ENCODE peak calls at places on chromosomes 1 and 21, in ten cellular contexts. One of them, this sample, is unnamed.
A peak's percentile ranks its signal among the peaks of the same experiment; 100 is the strongest.

GRCh38 chr1:38029725-38030511 is 16.7 kb downstream of the POU3F1 start:
- DNase-seq in stimulated activated CD8-positive, alpha-beta memory T cell treated with anti-CD3 and anti-CD28 coated beads, Interleukin-15, amount 100 ng/mL, for 24 hours: no peak
- DNase-seq in NCI-H2107: no peak
- DNase-seq in tibial artery: no peak
- DNase-seq in EH: peak; percentile 75
- DNase-seq in KBM-7: peak; percentile 51
- DNase-seq in WTC11: no peak
- DNase-seq in pulmonary artery endothelial cell: no peak
- DNase-seq in CD8-positive, alpha-beta T cell: no peak
- DNase-seq in spleen: no peak
- DNase-seq in this sample: no peak

GRCh38 chr1:7695181-7696117 is 75.6 kb upstream of the VAMP3 start:
- DNase-seq in NCI-H2107: no peak
- DNase-seq in WTC11: no peak
- DNase-seq in CD8-positive, alpha-beta T cell: no peak
- DNase-seq in KBM-7: no peak
- DNase-seq in pulmonary artery endothelial cell: no peak
- DNase-seq in stimulated activated CD8-positive, alpha-beta memory T cell treated with anti-CD3 and anti-CD28 coated beads, Interleukin-15, amount 100 ng/mL, for 24 hours: no peak
- DNase-seq in EH: no peak
- DNase-seq in tibial artery: no peak
- DNase-seq in spleen: peak; percentile 32
- DNase-seq in this sample: no peak

GRCh38 chr1:153616144-153616884 is at the start of gene S100A14:
- DNase-seq in CD8-positive, alpha-beta T cell: no peak
- DNase-seq in tibial artery: no peak
- DNase-seq in EH: no peak
- DNase-seq in stimulated activated CD8-positive, alpha-beta memory T cell treated with anti-CD3 and anti-CD28 coated beads, Interleukin-15, amount 100 ng/mL, for 24 hours: no peak
- DNase-seq in pulmonary artery endothelial cell: no peak
- DNase-seq in KBM-7: no peak
- DNase-seq in WTC11: no peak
- DNase-seq in spleen: peak; percentile 70
- DNase-seq in NCI-H2107: no peak
- DNase-seq in this sample: no peak

GRCh38 chr1:114691061-114691460 is 4.3 kb downstream of the AMPD1 start:
- DNase-seq in pulmonary artery endothelial cell: no peak
- DNase-seq in stimulated activated CD8-positive, alpha-beta memory T cell treated with anti-CD3 and anti-CD28 coated beads, Interleukin-15, amount 100 ng/mL, for 24 hours: no peak
- DNase-seq in KBM-7: no peak
- DNase-seq in WTC11: no peak
- DNase-seq in tibial artery: no peak
- DNase-seq in EH: no peak
- DNase-seq in NCI-H2107: no peak
- DNase-seq in spleen: no peak
- DNase-seq in CD8-positive, alpha-beta T cell: no peak
- DNase-seq in this sample: no peak

GRCh38 chr1:26434161-26434752 is 2.1 kb downstream of the DHDDS start:
- DNase-seq in tibial artery: no peak
- DNase-seq in WTC11: no peak
- DNase-seq in CD8-positive, alpha-beta T cell: no peak
- DNase-seq in KBM-7: peak; percentile 27
- DNase-seq in EH: no peak
- DNase-seq in stimulated activated CD8-positive, alpha-beta memory T cell treated with anti-CD3 and anti-CD28 coated beads, Interleukin-15, amount 100 ng/mL, for 24 hours: no peak
- DNase-seq in pulmonary artery endothelial cell: no peak
- DNase-seq in spleen: no peak
- DNase-seq in NCI-H2107: no peak
- DNase-seq in this sample: no peak

GRCh38 chr1:171985639-171986038 is 144.3 kb downstream of the DNM3 start:
- DNase-seq in CD8-positive, alpha-beta T cell: no peak
- DNase-seq in KBM-7: no peak
- DNase-seq in WTC11: no peak
- DNase-seq in EH: peak; percentile 23
- DNase-seq in pulmonary artery endothelial cell: no peak
- DNase-seq in NCI-H2107: no peak
- DNase-seq in stimulated activated CD8-positive, alpha-beta memory T cell treated with anti-CD3 and anti-CD28 coated beads, Interleukin-15, amount 100 ng/mL, for 24 hours: no peak
- DNase-seq in tibial artery: no peak
- DNase-seq in spleen: no peak
- DNase-seq in this sample: no peak

GRCh38 chr21:41168391-41169257 is 664 bp downstream of the BACE2 start:
- DNase-seq in spleen: peak; percentile 80
- DNase-seq in KBM-7: no peak
- DNase-seq in WTC11: peak; percentile 43
- DNase-seq in CD8-positive, alpha-beta T cell: no peak
- DNase-seq in EH: peak; percentile 58
- DNase-seq in NCI-H2107: no peak
- DNase-seq in tibial artery: peak; percentile 84
- DNase-seq in stimulated activated CD8-positive, alpha-beta memory T cell treated with anti-CD3 and anti-CD28 coated beads, Interleukin-15, amount 100 ng/mL, for 24 hours: no peak
- DNase-seq in pulmonary artery endothelial cell: no peak
- DNase-seq in this sample: no peak

GRCh38 chr21:46317710-46318463 is 5.8 kb downstream of the C21orf58 start:
- DNase-seq in CD8-positive, alpha-beta T cell: no peak
- DNase-seq in tibial artery: no peak
- DNase-seq in pulmonary artery endothelial cell: no peak
- DNase-seq in NCI-H2107: peak; percentile 81
- DNase-seq in stimulated activated CD8-positive, alpha-beta memory T cell treated with anti-CD3 and anti-CD28 coated beads, Interleukin-15, amount 100 ng/mL, for 24 hours: no peak
- DNase-seq in WTC11: no peak
- DNase-seq in spleen: no peak
- DNase-seq in KBM-7: no peak
- DNase-seq in EH: no peak
- DNase-seq in this sample: peak; percentile 29

GRCh38 chr1:40607921-40608320 is 57.6 kb downstream of the RIMS3 start:
- DNase-seq in CD8-positive, alpha-beta T cell: no peak
- DNase-seq in EH: no peak
- DNase-seq in NCI-H2107: no peak
- DNase-seq in WTC11: no peak
- DNase-seq in KBM-7: no peak
- DNase-seq in pulmonary artery endothelial cell: no peak
- DNase-seq in stimulated activated CD8-positive, alpha-beta memory T cell treated with anti-CD3 and anti-CD28 coated beads, Interleukin-15, amount 100 ng/mL, for 24 hours: no peak
- DNase-seq in spleen: no peak
- DNase-seq in tibial artery: no peak
- DNase-seq in this sample: no peak

GRCh38 chr1:16968372-16968771 is 12.0 kb downstream of the MFAP2 start:
- DNase-seq in WTC11: no peak
- DNase-seq in stimulated activated CD8-positive, alpha-beta memory T cell treated with anti-CD3 and anti-CD28 coated beads, Interleukin-15, amount 100 ng/mL, for 24 hours: no peak
- DNase-seq in CD8-positive, alpha-beta T cell: no peak
- DNase-seq in spleen: no peak
- DNase-seq in KBM-7: no peak
- DNase-seq in pulmonary artery endothelial cell: no peak
- DNase-seq in NCI-H2107: no peak
- DNase-seq in EH: no peak
- DNase-seq in tibial artery: no peak
- DNase-seq in this sample: no peak

GRCh38 chr1:232764458-232765231 is 40.6 kb upstream of the MAP10 start:
- DNase-seq in NCI-H2107: no peak
- DNase-seq in EH: no peak
- DNase-seq in tibial artery: no peak
- DNase-seq in stimulated activated CD8-positive, alpha-beta memory T cell treated with anti-CD3 and anti-CD28 coated beads, Interleukin-15, amount 100 ng/mL, for 24 hours: no peak
- DNase-seq in spleen: no peak
- DNase-seq in KBM-7: no peak
- DNase-seq in pulmonary artery endothelial cell: no peak
- DNase-seq in CD8-positive, alpha-beta T cell: no peak
- DNase-seq in WTC11: no peak
- DNase-seq in this sample: no peak

GRCh38 chr1:241114699-241115233 is 242.2 kb downstream of the RGS7 start:
- DNase-seq in pulmonary artery endothelial cell: no peak
- DNase-seq in WTC11: no peak
- DNase-seq in EH: peak; percentile 52
- DNase-seq in spleen: no peak
- DNase-seq in NCI-H2107: no peak
- DNase-seq in KBM-7: no peak
- DNase-seq in stimulated activated CD8-positive, alpha-beta memory T cell treated with anti-CD3 and anti-CD28 coated beads, Interleukin-15, amount 100 ng/mL, for 24 hours: no peak
- DNase-seq in CD8-positive, alpha-beta T cell: no peak
- DNase-seq in tibial artery: no peak
- DNase-seq in this sample: no peak

GRCh38 chr1:44632511-44633072 is 41.7 kb downstream of the TMEM53 start:
- DNase-seq in tibial artery: no peak
- DNase-seq in CD8-positive, alpha-beta T cell: no peak
- DNase-seq in WTC11: no peak
- DNase-seq in KBM-7: peak; percentile 56
- DNase-seq in NCI-H2107: no peak
- DNase-seq in EH: peak; percentile 38
- DNase-seq in pulmonary artery endothelial cell: no peak
- DNase-seq in spleen: no peak
- DNase-seq in stimulated activated CD8-positive, alpha-beta memory T cell treated with anti-CD3 and anti-CD28 coated beads, Interleukin-15, amount 100 ng/mL, for 24 hours: no peak
- DNase-seq in this sample: no peak

GRCh38 chr1:223639333-223639749 is 26.2 kb downstream of the CAPN8 start:
- DNase-seq in KBM-7: peak; percentile 8
- DNase-seq in pulmonary artery endothelial cell: no peak
- DNase-seq in EH: no peak
- DNase-seq in NCI-H2107: no peak
- DNase-seq in stimulated activated CD8-positive, alpha-beta memory T cell treated with anti-CD3 and anti-CD28 coated beads, Interleukin-15, amount 100 ng/mL, for 24 hours: no peak
- DNase-seq in WTC11: no peak
- DNase-seq in tibial artery: no peak
- DNase-seq in CD8-positive, alpha-beta T cell: no peak
- DNase-seq in spleen: no peak
- DNase-seq in this sample: no peak

GRCh38 chr1:170674239-170674638 is 10.3 kb downstream of the PRRX1 start:
- DNase-seq in pulmonary artery endothelial cell: no peak
- DNase-seq in tibial artery: no peak
- DNase-seq in EH: peak; percentile 73
- DNase-seq in NCI-H2107: no peak
- DNase-seq in stimulated activated CD8-positive, alpha-beta memory T cell treated with anti-CD3 and anti-CD28 coated beads, Interleukin-15, amount 100 ng/mL, for 24 hours: no peak
- DNase-seq in CD8-positive, alpha-beta T cell: no peak
- DNase-seq in WTC11: no peak
- DNase-seq in spleen: no peak
- DNase-seq in KBM-7: no peak
- DNase-seq in this sample: no peak

GRCh38 chr1:228236744-228237143 is 28.9 kb downstream of the OBSCN start:
- DNase-seq in stimulated activated CD8-positive, alpha-beta memory T cell treated with anti-CD3 and anti-CD28 coated beads, Interleukin-15, amount 100 ng/mL, for 24 hours: no peak
- DNase-seq in tibial artery: no peak
- DNase-seq in CD8-positive, alpha-beta T cell: no peak
- DNase-seq in WTC11: peak; percentile 81
- DNase-seq in NCI-H2107: no peak
- DNase-seq in KBM-7: peak; percentile 68
- DNase-seq in EH: peak; percentile 66
- DNase-seq in spleen: no peak
- DNase-seq in pulmonary artery endothelial cell: peak; percentile 27
- DNase-seq in this sample: no peak

GRCh38 chr1:182080955-182081582 is 19.6 kb upstream of the ZNF648 start:
- DNase-seq in CD8-positive, alpha-beta T cell: no peak
- DNase-seq in EH: peak; percentile 48
- DNase-seq in stimulated activated CD8-positive, alpha-beta memory T cell treated with anti-CD3 and anti-CD28 coated beads, Interleukin-15, amount 100 ng/mL, for 24 hours: no peak
- DNase-seq in NCI-H2107: peak; percentile 52
- DNase-seq in KBM-7: peak; percentile 87
- DNase-seq in WTC11: no peak
- DNase-seq in tibial artery: no peak
- DNase-seq in spleen: no peak
- DNase-seq in pulmonary artery endothelial cell: no peak
- DNase-seq in this sample: peak; percentile 29

GRCh38 chr1:8880068-8880676 is 1.7 kb upstream of the ENO1 start:
- DNase-seq in CD8-positive, alpha-beta T cell: no peak
- DNase-seq in pulmonary artery endothelial cell: no peak
- DNase-seq in EH: peak; percentile 97
- DNase-seq in WTC11: no peak
- DNase-seq in KBM-7: peak; percentile 72
- DNase-seq in tibial artery: peak; percentile 86
- DNase-seq in stimulated activated CD8-positive, alpha-beta memory T cell treated with anti-CD3 and anti-CD28 coated beads, Interleukin-15, amount 100 ng/mL, for 24 hours: no peak
- DNase-seq in NCI-H2107: no peak
- DNase-seq in spleen: no peak
- DNase-seq in this sample: no peak

GRCh38 chr21:26130249-26130896 is 40.2 kb downstream of the APP start:
- DNase-seq in WTC11: no peak
- DNase-seq in pulmonary artery endothelial cell: peak; percentile 17
- DNase-seq in tibial artery: no peak
- DNase-seq in NCI-H2107: no peak
- DNase-seq in EH: peak; percentile 75
- DNase-seq in stimulated activated CD8-positive, alpha-beta memory T cell treated with anti-CD3 and anti-CD28 coated beads, Interleukin-15, amount 100 ng/mL, for 24 hours: no peak
- DNase-seq in CD8-positive, alpha-beta T cell: no peak
- DNase-seq in spleen: no peak
- DNase-seq in KBM-7: no peak
- DNase-seq in this sample: no peak

GRCh38 chr1:201501144-201501543 is 5.8 kb downstream of the CSRP1 start:
- DNase-seq in spleen: peak; percentile 14
- DNase-seq in KBM-7: no peak
- DNase-seq in WTC11: no peak
- DNase-seq in tibial artery: peak; percentile 45
- DNase-seq in CD8-positive, alpha-beta T cell: no peak
- DNase-seq in pulmonary artery endothelial cell: no peak
- DNase-seq in EH: peak; percentile 68
- DNase-seq in stimulated activated CD8-positive, alpha-beta memory T cell treated with anti-CD3 and anti-CD28 coated beads, Interleukin-15, amount 100 ng/mL, for 24 hours: no peak
- DNase-seq in NCI-H2107: no peak
- DNase-seq in this sample: no peak

GRCh38 chr21:44371596-44371995 is 18.2 kb downstream of the TRPM2 start:
- DNase-seq in KBM-7: no peak
- DNase-seq in tibial artery: no peak
- DNase-seq in CD8-positive, alpha-beta T cell: no peak
- DNase-seq in pulmonary artery endothelial cell: no peak
- DNase-seq in NCI-H2107: no peak
- DNase-seq in spleen: no peak
- DNase-seq in EH: no peak
- DNase-seq in stimulated activated CD8-positive, alpha-beta memory T cell treated with anti-CD3 and anti-CD28 coated beads, Interleukin-15, amount 100 ng/mL, for 24 hours: no peak
- DNase-seq in WTC11: no peak
- DNase-seq in this sample: no peak

GRCh38 chr21:45709696-45710268 is 66.3 kb downstream of the PCBP3 start:
- DNase-seq in tibial artery: no peak
- DNase-seq in spleen: no peak
- DNase-seq in CD8-positive, alpha-beta T cell: no peak
- DNase-seq in NCI-H2107: no peak
- DNase-seq in WTC11: no peak
- DNase-seq in EH: no peak
- DNase-seq in stimulated activated CD8-positive, alpha-beta memory T cell treated with anti-CD3 and anti-CD28 coated beads, Interleukin-15, amount 100 ng/mL, for 24 hours: no peak
- DNase-seq in KBM-7: no peak
- DNase-seq in pulmonary artery endothelial cell: no peak
- DNase-seq in this sample: no peak

GRCh38 chr1:173355281-173356031 is 121.7 kb upstream of the PRDX6 start:
- DNase-seq in CD8-positive, alpha-beta T cell: no peak
- DNase-seq in EH: no peak
- DNase-seq in stimulated activated CD8-positive, alpha-beta memory T cell treated with anti-CD3 and anti-CD28 coated beads, Interleukin-15, amount 100 ng/mL, for 24 hours: no peak
- DNase-seq in NCI-H2107: no peak
- DNase-seq in KBM-7: no peak
- DNase-seq in WTC11: no peak
- DNase-seq in spleen: no peak
- DNase-seq in tibial artery: no peak
- DNase-seq in pulmonary artery endothelial cell: no peak
- DNase-seq in this sample: no peak

GRCh38 chr21:17921579-17922530 is 102.7 kb upstream of the C21orf91 start:
- DNase-seq in pulmonary artery endothelial cell: no peak
- DNase-seq in tibial artery: peak; percentile 44
- DNase-seq in KBM-7: no peak
- DNase-seq in NCI-H2107: no peak
- DNase-seq in CD8-positive, alpha-beta T cell: no peak
- DNase-seq in WTC11: no peak
- DNase-seq in stimulated activated CD8-positive, alpha-beta memory T cell treated with anti-CD3 and anti-CD28 coated beads, Interleukin-15, amount 100 ng/mL, for 24 hours: no peak
- DNase-seq in spleen: no peak
- DNase-seq in EH: peak; percentile 58
- DNase-seq in this sample: no peak

GRCh38 chr1:15948091-15948591 is 27.8 kb downstream of the ZBTB17 start:
- DNase-seq in WTC11: no peak
- DNase-seq in EH: no peak
- DNase-seq in CD8-positive, alpha-beta T cell: no peak
- DNase-seq in stimulated activated CD8-positive, alpha-beta memory T cell treated with anti-CD3 and anti-CD28 coated beads, Interleukin-15, amount 100 ng/mL, for 24 hours: no peak
- DNase-seq in tibial artery: no peak
- DNase-seq in spleen: peak; percentile 74
- DNase-seq in pulmonary artery endothelial cell: no peak
- DNase-seq in KBM-7: no peak
- DNase-seq in NCI-H2107: no peak
- DNase-seq in this sample: no peak

GRCh38 chr1:10415211-10415930 is 14.9 kb upstream of the CENPS start:
- DNase-seq in NCI-H2107: no peak
- DNase-seq in EH: peak; percentile 86
- DNase-seq in spleen: peak; percentile 13
- DNase-seq in KBM-7: peak; percentile 89
- DNase-seq in tibial artery: peak; percentile 42
- DNase-seq in pulmonary artery endothelial cell: peak; percentile 90
- DNase-seq in CD8-positive, alpha-beta T cell: no peak
- DNase-seq in WTC11: no peak
- DNase-seq in stimulated activated CD8-positive, alpha-beta memory T cell treated with anti-CD3 and anti-CD28 coated beads, Interleukin-15, amount 100 ng/mL, for 24 hours: no peak
- DNase-seq in this sample: no peak

GRCh38 chr1:157955860-157956259 is 37.6 kb upstream of the KIRREL1 start:
- DNase-seq in KBM-7: peak; percentile 21
- DNase-seq in pulmonary artery endothelial cell: no peak
- DNase-seq in tibial artery: no peak
- DNase-seq in stimulated activated CD8-positive, alpha-beta memory T cell treated with anti-CD3 and anti-CD28 coated beads, Interleukin-15, amount 100 ng/mL, for 24 hours: no peak
- DNase-seq in CD8-positive, alpha-beta T cell: no peak
- DNase-seq in EH: no peak
- DNase-seq in NCI-H2107: no peak
- DNase-seq in spleen: no peak
- DNase-seq in WTC11: no peak
- DNase-seq in this sample: no peak

GRCh38 chr1:41712687-41713086 is 206.0 kb downstream of the HIVEP3 start:
- DNase-seq in EH: peak; percentile 53
- DNase-seq in NCI-H2107: no peak
- DNase-seq in CD8-positive, alpha-beta T cell: no peak
- DNase-seq in stimulated activated CD8-positive, alpha-beta memory T cell treated with anti-CD3 and anti-CD28 coated beads, Interleukin-15, amount 100 ng/mL, for 24 hours: no peak
- DNase-seq in spleen: no peak
- DNase-seq in WTC11: no peak
- DNase-seq in pulmonary artery endothelial cell: no peak
- DNase-seq in KBM-7: no peak
- DNase-seq in tibial artery: no peak
- DNase-seq in this sample: no peak